ENCODE peak calls at places on chromosomes 3 and 15, in eight cellular contexts. E is ovary, D is glutamatergic neuron, R is endothelial cell, Q is foreskin fibroblast, P is mesothelial cell of epicardium, U is HepG2, X is mammary epithelial cell. N is an unnamed sample.

GRCh38 chr3:152175576-152175883 is 93.2 kb upstream of the MBNL1 start:
- DNase-seq in E (no peak), Q (peak; percentile 91), X (peak; percentile 77), R (no peak), U (no peak), P (no peak), D (no peak), N (no peak)

GRCh38 chr3:183921096-183921495 is 36.4 kb upstream of the PARL start:
- DNase-seq in R (no peak), P (no peak), E (no peak), D (no peak), U (no peak), X (no peak), Q (no peak), N (no peak)

GRCh38 chr3:21846976-21847375 is 96.0 kb upstream of the ZNF385D start:
- DNase-seq in Q (peak; percentile 52), E (no peak), D (no peak), R (no peak), P (no peak), U (no peak), X (no peak), N (no peak)

GRCh38 chr3:13107661-13108060 is 34.4 kb upstream of the IQSEC1 start:
- DNase-seq in D (no peak), R (no peak), Q (no peak), P (no peak), X (no peak), U (no peak), E (peak; percentile 13), N (no peak)

GRCh38 chr3:172512363-172512762 is 10.9 kb downstream of the TNFSF10 start:
- DNase-seq in D (no peak), Q (no peak), U (no peak), E (no peak), R (peak; percentile 54), X (no peak), P (no peak), N (no peak)

GRCh38 chr3:16817201-16817600 is 67.6 kb upstream of the PLCL2 start:
- DNase-seq in E (no peak), D (no peak), U (no peak), Q (peak; percentile 27), X (no peak), P (no peak), R (no peak), N (no peak)

GRCh38 chr3:121592856-121593702 is at the start of gene FBXO40:
- DNase-seq in R (peak; percentile 13), U (no peak), D (peak; percentile 62), E (peak; percentile 36), P (no peak), Q (peak; percentile 7), X (no peak), N (no peak)

GRCh38 chr15:69729167-69729748 is 276.6 kb downstream of the RPLP1 start:
- DNase-seq in U (no peak), D (peak; percentile 56), R (peak; percentile 60), P (no peak), Q (peak; percentile 40), E (peak; percentile 47), X (no peak), N (peak; percentile 28)

GRCh38 chr15:43293402-43293801 is 26.7 kb upstream of the TGM5 start:
- DNase-seq in R (no peak), X (no peak), Q (no peak), D (peak; percentile 40), U (peak; percentile 21), E (no peak), P (no peak), N (no peak)

GRCh38 chr3:161067346-161067745 is 37.8 kb downstream of the B3GALNT1 start:
- DNase-seq in U (no peak), P (no peak), D (no peak), E (no peak), Q (no peak), R (no peak), X (no peak), N (no peak)

GRCh38 chr3:149579838-149580542 is 77.8 kb downstream of the WWTR1 start:
- DNase-seq in U (no peak), R (no peak), E (no peak), D (no peak), X (peak; percentile 92), P (no peak), Q (peak; percentile 69), N (no peak)

GRCh38 chr3:53513556-53514190 is 19.3 kb downstream of the CACNA1D start:
- DNase-seq in X (peak; percentile 35), U (peak; percentile 25), R (no peak), D (no peak), Q (no peak), P (no peak), E (no peak), N (no peak)
- TF ChIP-seq CTCF in X (peak; percentile 41), U (no peak), R (no peak), D (no peak), Q (peak; percentile 11), P (no peak), E (no peak), N (no peak)

GRCh38 chr3:185065059-185065458 is 87.8 kb downstream of the C3orf70 start:
- DNase-seq in D (no peak), E (no peak), P (no peak), Q (no peak), R (no peak), U (no peak), X (no peak), N (no peak)
- TF ChIP-seq CTCF in D (no peak), E (no peak), P (no peak), Q (peak; percentile 1), R (no peak), U (peak; percentile 20), X (no peak), N (no peak)

DNA sequence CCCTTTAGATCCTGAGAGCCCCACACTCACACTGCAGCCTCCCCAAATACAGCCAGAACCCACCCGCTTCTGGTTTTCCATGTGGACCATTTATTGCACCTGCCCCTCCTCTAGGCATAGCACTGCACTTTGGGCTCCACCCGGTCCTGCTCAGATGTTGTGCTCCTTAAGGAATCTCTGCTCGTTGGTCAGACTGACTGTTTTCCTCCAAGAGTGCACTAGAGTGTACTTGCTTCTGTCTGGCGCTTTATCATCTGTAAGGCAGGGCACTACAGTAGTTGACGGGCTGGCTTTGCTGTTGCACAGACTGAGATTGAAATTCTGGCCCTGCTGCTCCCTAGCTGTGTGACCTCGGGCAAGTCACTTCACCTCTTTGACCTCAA is 124.1 kb downstream of the CACNA1D start:
- DNase-seq in E (no peak), R (no peak), Q (no peak), D (no peak), X (no peak), P (no peak), U (no peak), N (no peak)
- TF ChIP-seq CTCF in E (no peak), R (no peak), Q (no peak), D (no peak), X (no peak), P (no peak), U (no peak), N (no peak)

GRCh38 chr3:169058681-169059080 is 604.8 kb downstream of the MECOM start:
- DNase-seq in X (peak; percentile 46), D (no peak), U (no peak), Q (no peak), P (no peak), E (no peak), R (no peak), N (no peak)

GRCh38 chr3:169060037-169060436 is 603.5 kb downstream of the MECOM start:
- DNase-seq in D (no peak), Q (peak; percentile 58), P (no peak), U (no peak), R (no peak), X (no peak), E (no peak), N (no peak)
- TF ChIP-seq CTCF in D (no peak), Q (no peak), P (no peak), U (no peak), R (no peak), X (no peak), E (no peak), N (no peak)

GRCh38 chr3:108153451-108153981 is 62.7 kb upstream of the CD47 start:
- DNase-seq in E (no peak), D (peak; percentile 20), Q (peak; percentile 67), P (no peak), R (peak; percentile 40), X (peak; percentile 60), U (peak; percentile 37), N (no peak)
- TF ChIP-seq CTCF in E (no peak), D (peak; percentile 37), Q (peak; percentile 39), P (no peak), R (no peak), X (peak; percentile 39), U (peak; percentile 68), N (peak; percentile 56)

GRCh38 chr15:72472907-72473669 is 1.0 kb upstream of the ARIH1 start:
- DNase-seq in R (no peak), P (no peak), E (no peak), U (no peak), D (no peak), Q (peak; percentile 43), X (peak; percentile 8), N (no peak)
- TF ChIP-seq CTCF in R (no peak), P (no peak), E (no peak), U (no peak), D (no peak), Q (peak; percentile 17), X (no peak), N (peak; percentile 26)

DNA sequence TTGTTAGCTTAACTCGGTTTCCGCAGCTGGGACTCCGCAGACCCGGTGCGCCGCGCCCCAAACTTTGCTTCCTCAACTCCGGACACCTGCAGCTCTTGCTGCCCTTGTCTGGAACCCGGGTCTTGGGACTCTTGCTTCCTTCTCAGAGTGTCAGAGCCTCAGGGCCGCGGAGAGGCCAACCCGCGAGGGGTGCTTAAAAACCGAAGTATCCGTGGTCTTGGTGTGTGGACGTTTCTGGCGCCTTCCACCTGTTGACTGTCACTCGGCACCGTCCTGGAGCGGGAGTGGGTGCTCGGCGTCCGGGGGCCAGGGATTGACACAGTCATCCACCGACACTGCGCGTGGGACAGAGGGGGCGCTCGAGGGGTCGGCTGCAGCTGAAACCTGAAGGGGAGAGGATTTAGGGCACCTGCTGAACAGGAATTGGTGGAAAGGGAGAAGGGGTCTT is 386 bp downstream of the SQOR start:
- DNase-seq in U (peak; percentile 41), R (peak; percentile 49), P (peak; percentile 64), D (peak; percentile 66), E (peak; percentile 56), X (no peak), Q (peak; percentile 74), N (no peak)
- TF ChIP-seq CTCF in U (peak; percentile 82), R (peak; percentile 15), P (no peak), D (peak; percentile 37), E (no peak), X (peak; percentile 37), Q (peak; percentile 35), N (peak; percentile 12)

N was measured in D721Med.